ENCODE peak calls at places on chromosome 2, in five cellular contexts. U is ELR, K is KBM-7, B is fibroblast of lung, C is activated T-cell treated with anti-CD3 and anti-CD28 coated beads for 1 hour. G is an unnamed sample.

GRCh38 chr2:127175406-127175805 is 44.7 kb downstream of the CYP27C1 start:
- DNase-seq in C (no peak), B (no peak), K (no peak), U (peak; percentile 33), G (no peak)

GRCh38 chr2:20781656-20782265 is 41.1 kb downstream of the LDAH start:
- DNase-seq in B (peak; percentile 28), K (peak; percentile 19), U (peak; percentile 43), C (no peak), G (no peak)

GRCh38 chr2:240593026-240593702 is 6.6 kb downstream of the CAPN10 start:
- DNase-seq in K (no peak), U (no peak), C (no peak), B (no peak), G (no peak)

GRCh38 chr2:28956415-28956826 is 24.7 kb upstream of the TOGARAM2 start:
- DNase-seq in C (no peak), K (peak; percentile 70), B (peak; percentile 36), U (peak; percentile 79), G (no peak)

GRCh38 chr2:98598781-98599428 is 9.4 kb downstream of the COA5 start:
- DNase-seq in U (peak; percentile 73), C (no peak), K (no peak), B (peak; percentile 51), G (no peak)

GRCh38 chr2:173884403-173884802 is 80.8 kb downstream of the SP3 start:
- DNase-seq in K (peak; percentile 35), C (peak; percentile 10), B (peak; percentile 52), U (peak; percentile 66), G (peak; percentile 11)

GRCh38 chr2:233424028-233424951 is 70.0 kb downstream of the DGKD start:
- DNase-seq in U (no peak), B (no peak), C (no peak), K (no peak), G (no peak)

GRCh38 chr2:47076586-47077441 is 78.3 kb downstream of the STPG4 start:
- DNase-seq in K (no peak), U (peak; percentile 99), C (no peak), B (peak; percentile 91), G (peak; percentile 83)

GRCh38 chr2:237874585-237875161 is 15.2 kb downstream of the RAMP1 start:
- DNase-seq in C (no peak), B (peak; percentile 68), U (peak; percentile 93), K (no peak), G (peak; percentile 55)

GRCh38 chr2:239544846-239545465 is 144.1 kb upstream of the HDAC4 start:
- DNase-seq in U (no peak), C (no peak), B (no peak), K (peak; percentile 14), G (no peak)

GRCh38 chr2:231047270-231047921 is 9.3 kb upstream of the PSMD1 start:
- DNase-seq in B (no peak), C (no peak), K (no peak), U (no peak), G (no peak)

GRCh38 chr2:157899125-157899839 is 23.2 kb upstream of the ACVR1 start:
- DNase-seq in C (no peak), K (no peak), U (no peak), B (no peak), G (no peak)

GRCh38 chr2:111624401-111625156 is 259.4 kb downstream of the ANAPC1 start:
- DNase-seq in K (peak; percentile 68), U (peak; percentile 41), C (no peak), B (peak; percentile 97), G (no peak)

G was measured in astrocyte of the cerebellum.